ENCODE peak calls at places on chromosome 17, in six cellular contexts. K is stomach, J is astrocyte of the cerebellum, A is heart left ventricle, R is lower leg skin, H is neural crest cell. N is an unnamed sample.

GRCh38 chr17:62706598-62707424 is 79.3 kb downstream of the MRC2 start:
- DNase-seq in H (no peak), J (no peak), A (no peak), K (no peak), R (peak; percentile 77), N (no peak)

GRCh38 chr17:5694507-5694906 is 110.2 kb upstream of the NLRP1 start:
- DNase-seq in J (no peak), A (no peak), H (no peak), R (no peak), K (no peak), N (no peak)

GRCh38 chr17:49691677-49692191 is 13.8 kb upstream of the SPOP start:
- DNase-seq in H (no peak), R (peak; percentile 3), K (no peak), J (no peak), A (no peak), N (no peak)

GRCh38 chr17:57097832-57098421 is 12.9 kb downstream of the AKAP1 start:
- DNase-seq in K (no peak), R (no peak), H (no peak), A (peak; percentile 76), J (peak; percentile 83), N (no peak)

GRCh38 chr17:57685499-57686132 is 59.5 kb downstream of the CCDC182 start:
- DNase-seq in K (no peak), A (no peak), H (no peak), J (no peak), R (peak; percentile 31), N (no peak)

GRCh38 chr17:66431910-66432309 is 129.5 kb downstream of the PRKCA start:
- DNase-seq in R (no peak), J (peak; percentile 74), H (no peak), K (no peak), A (no peak), N (no peak)

GRCh38 chr17:54900457-54901229 is at the start of gene TOM1L1:
- DNase-seq in A (peak; percentile 45), R (peak; percentile 91), H (peak; percentile 61), J (peak; percentile 8), K (peak; percentile 90), N (no peak)

GRCh38 chr17:75047398-75048098 is 523 bp downstream of the KCTD2 start:
- DNase-seq in H (no peak), K (no peak), A (peak; percentile 35), R (peak; percentile 90), J (no peak), N (no peak)

GRCh38 chr17:77185137-77185536 is 44.4 kb downstream of the SEC14L1 start:
- DNase-seq in K (no peak), J (no peak), A (no peak), R (no peak), H (no peak), N (no peak)

DNA sequence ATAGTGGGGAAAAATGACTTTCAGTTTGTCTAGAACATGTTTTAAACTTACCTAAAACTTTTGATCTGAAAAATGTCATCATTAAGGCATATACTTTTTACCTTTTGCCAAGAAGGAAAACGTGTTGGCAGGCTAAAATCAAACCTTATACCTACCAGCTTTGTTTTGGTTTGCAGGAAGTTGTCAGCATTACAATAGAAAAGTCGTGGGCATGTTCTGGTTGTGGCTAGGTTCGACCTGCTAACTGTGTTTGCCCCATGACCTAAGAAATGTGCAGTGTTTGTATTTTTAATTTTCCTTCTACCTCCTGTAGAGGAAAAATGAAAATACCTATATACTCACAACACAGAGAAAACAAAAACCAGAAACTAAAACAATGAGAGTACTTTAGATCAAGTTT is 13.0 kb downstream of the SKAP1 start:
- DNase-seq in J (no peak), H (no peak), R (no peak), K (no peak), A (no peak), N (no peak)
- TF ChIP-seq CTCF in J (no peak), H (no peak), R (no peak), K (no peak), A (no peak), N (no peak)

GRCh38 chr17:73784015-73784603 is 139.9 kb upstream of the SDK2 start:
- DNase-seq in H (no peak), K (no peak), A (no peak), R (no peak), J (no peak), N (no peak)

GRCh38 chr17:73783382-73783766 is 139.1 kb upstream of the SDK2 start:
- DNase-seq in H (no peak), R (no peak), A (no peak), J (no peak), K (no peak), N (no peak)

GRCh38 chr17:73785466-73785865 is 141.2 kb upstream of the SDK2 start:
- DNase-seq in R (peak; percentile 63), H (no peak), J (no peak), A (no peak), K (no peak), N (no peak)

GRCh38 chr17:73782231-73782630 is 138.0 kb upstream of the SDK2 start:
- DNase-seq in K (no peak), H (no peak), A (no peak), R (no peak), J (no peak), N (no peak)

GRCh38 chr17:73782641-73783381 is 138.6 kb upstream of the SDK2 start:
- DNase-seq in J (no peak), H (no peak), R (no peak), A (no peak), K (no peak), N (no peak)
- TF ChIP-seq CTCF in J (no peak), H (peak; percentile 15), R (no peak), A (no peak), K (no peak), N (no peak)

GRCh38 chr17:36131436-36131835 is 27.8 kb downstream of the CCL4 start:
- DNase-seq in R (peak; percentile 10), K (no peak), A (no peak), J (no peak), H (no peak), N (no peak)
- TF ChIP-seq CTCF in R (no peak), K (no peak), A (peak; percentile 6), J (peak; percentile 5), H (peak; percentile 28), N (peak; percentile 33)

GRCh38 chr17:3724373-3725077 is 822 bp downstream of the HASPIN start:
- DNase-seq in K (no peak), H (no peak), J (no peak), A (no peak), R (no peak), N (no peak)

GRCh38 chr17:3722716-3723115 is 987 bp upstream of the HASPIN start:
- DNase-seq in A (no peak), R (no peak), J (no peak), H (no peak), K (no peak), N (no peak)

GRCh38 chr17:3723188-3723555 is 531 bp upstream of the HASPIN start:
- DNase-seq in R (no peak), K (no peak), J (no peak), H (no peak), A (no peak), N (no peak)

GRCh38 chr17:3727041-3727440 is 3.3 kb downstream of the HASPIN start:
- DNase-seq in A (no peak), K (no peak), H (no peak), R (no peak), J (no peak), N (no peak)

DNA sequence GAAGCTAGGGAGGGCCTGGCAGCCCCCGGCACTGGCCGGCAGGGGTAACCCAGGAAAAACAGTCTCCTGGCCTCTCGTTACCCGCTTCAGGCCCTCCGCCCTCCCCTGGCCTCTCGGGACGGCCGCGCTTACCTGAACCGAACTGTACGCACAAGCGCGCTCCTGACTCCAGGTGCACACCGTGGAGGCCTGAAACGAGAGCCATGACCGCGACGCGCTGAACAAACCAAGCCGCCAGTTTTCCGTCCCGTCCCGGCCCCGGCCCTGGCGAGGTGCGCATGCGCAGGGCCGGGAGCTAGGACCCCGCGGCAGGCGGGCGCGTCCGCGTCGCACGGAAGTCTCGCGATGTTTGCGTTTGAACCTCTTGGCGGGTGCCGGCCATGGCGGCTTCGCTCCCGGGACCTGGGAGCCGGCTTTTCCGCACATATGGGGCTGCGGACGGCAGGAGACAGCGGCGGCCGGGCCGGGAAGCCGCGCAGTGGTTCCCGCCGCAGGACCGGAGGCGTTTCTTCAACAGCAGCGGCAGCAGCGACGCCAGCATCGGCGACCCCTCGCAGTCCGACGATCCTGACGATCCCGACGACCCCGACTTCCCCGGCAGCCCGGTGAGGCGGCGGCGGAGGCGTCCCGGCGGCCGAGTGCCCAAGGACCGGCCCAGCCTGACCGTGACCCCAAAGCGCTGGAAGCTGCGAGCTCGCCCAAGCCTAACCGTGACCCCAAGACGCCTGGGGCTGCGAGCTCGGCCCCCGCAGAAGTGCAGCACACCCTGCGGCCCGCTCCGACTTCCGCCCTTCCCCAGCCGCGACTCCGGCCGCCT is at the start of gene HASPIN:
- DNase-seq in H (peak; percentile 93), K (peak; percentile 93), R (peak; percentile 96), J (peak; percentile 65), A (peak; percentile 91), N (peak; percentile 88)
- TF ChIP-seq CTCF in H (peak; percentile 63), K (no peak), R (no peak), J (peak; percentile 33), A (no peak), N (no peak)

GRCh38 chr17:32763855-32764439 is 113.0 kb downstream of the MYO1D start:
- DNase-seq in K (no peak), R (no peak), H (no peak), J (no peak), A (no peak), N (no peak)

GRCh38 chr17:32772453-32773025 is 104.4 kb downstream of the MYO1D start:
- DNase-seq in K (no peak), A (no peak), R (no peak), J (no peak), H (no peak), N (no peak)

GRCh38 chr17:32771396-32771795 is 105.5 kb downstream of the MYO1D start:
- DNase-seq in K (no peak), J (no peak), H (no peak), A (no peak), R (no peak), N (no peak)

GRCh38 chr17:32774286-32775084 is 102.4 kb downstream of the MYO1D start:
- DNase-seq in J (no peak), H (no peak), K (no peak), R (no peak), A (no peak), N (no peak)

GRCh38 chr17:32769846-32770245 is 107.1 kb downstream of the MYO1D start:
- DNase-seq in J (no peak), H (no peak), K (no peak), A (no peak), R (no peak), N (no peak)
- TF ChIP-seq CTCF in J (no peak), H (peak; percentile 44), K (no peak), A (no peak), R (no peak), N (no peak)

DNA sequence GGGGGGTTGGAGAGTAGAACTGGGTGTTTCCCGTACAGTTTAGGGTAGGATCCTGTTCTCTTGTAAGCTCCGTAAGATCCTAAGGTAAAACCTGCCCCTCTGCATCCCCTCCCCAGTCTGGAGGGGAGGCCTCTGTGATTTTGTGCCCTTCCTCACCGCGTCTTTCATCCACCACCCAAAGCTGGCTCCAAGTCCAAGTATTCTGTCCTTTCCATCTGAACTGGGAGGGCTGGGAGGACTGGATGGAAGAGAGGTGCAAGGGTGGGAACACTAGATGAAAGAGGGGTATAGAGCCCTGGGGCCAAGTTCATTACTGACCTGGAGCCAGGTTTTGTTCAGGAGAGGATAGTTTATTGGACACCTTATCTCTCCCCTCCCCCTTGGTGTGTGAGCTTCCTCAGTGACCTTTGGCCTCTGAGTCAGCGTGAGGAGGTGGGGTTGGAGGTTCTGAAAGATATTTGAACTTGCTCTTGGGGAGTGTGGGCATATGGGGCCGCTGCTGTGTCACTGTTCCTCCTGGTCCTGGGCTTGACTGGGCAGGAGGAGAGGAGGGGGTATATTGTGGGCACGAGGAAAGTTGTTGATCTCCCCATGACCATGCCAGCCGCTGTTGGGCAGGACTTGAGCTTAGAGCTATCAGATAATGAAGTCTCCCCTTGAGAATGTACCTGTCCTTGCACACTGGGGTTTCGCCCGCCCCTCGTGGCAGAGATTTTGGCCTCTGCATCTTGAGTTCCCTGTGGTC is 1.6 kb downstream of the LASP1 start:
- DNase-seq in H (no peak), J (no peak), A (peak; percentile 58), K (peak; percentile 76), R (peak; percentile 93), N (peak; percentile 85)
- TF ChIP-seq CTCF in H (no peak), J (no peak), A (peak; percentile 7), K (no peak), R (no peak), N (peak; percentile 22)

N was measured in CD14-positive monocyte.